ENCODE peak calls at places on chromosomes 5 and 9, in ten cellular contexts. One of them, this sample, is unnamed.

GRCh38 chr5:32173394-32174010 is 617 bp downstream of the GOLPH3 start:
- DNase-seq in Right ventricle myocardium superior: peak
- DNase-seq in SW 1271: peak
- DNase-seq in MCF 10A: peak
- DNase-seq in amniotic epithelial cell: peak
- DNase-seq in uterus: peak
- DNase-seq in naive thymus-derived CD4-positive, alpha-beta T cell: no peak
- DNase-seq in BJ: no peak
- DNase-seq in foreskin fibroblast: no peak
- DNase-seq in NAMALWA: peak
- DNase-seq in this sample: no peak

GRCh38 chr5:33049845-33050244 is 338.7 kb downstream of the NPR3 start:
- DNase-seq in Right ventricle myocardium superior: no peak
- DNase-seq in SW 1271: peak
- DNase-seq in MCF 10A: peak
- DNase-seq in amniotic epithelial cell: peak
- DNase-seq in uterus: no peak
- DNase-seq in naive thymus-derived CD4-positive, alpha-beta T cell: no peak
- DNase-seq in BJ: peak
- DNase-seq in foreskin fibroblast: peak
- DNase-seq in NAMALWA: no peak
- DNase-seq in this sample: peak

GRCh38 chr9:89120704-89121103 is 57.9 kb downstream of the SHC3 start:
- DNase-seq in Right ventricle myocardium superior: no peak
- DNase-seq in SW 1271: no peak
- DNase-seq in MCF 10A: no peak
- DNase-seq in amniotic epithelial cell: no peak
- DNase-seq in uterus: no peak
- DNase-seq in naive thymus-derived CD4-positive, alpha-beta T cell: no peak
- DNase-seq in BJ: no peak
- DNase-seq in foreskin fibroblast: no peak
- DNase-seq in NAMALWA: no peak
- DNase-seq in this sample: no peak

GRCh38 chr9:34452568-34452967 is 5.8 kb downstream of the FAM219A start:
- DNase-seq in Right ventricle myocardium superior: no peak
- DNase-seq in SW 1271: no peak
- DNase-seq in MCF 10A: no peak
- DNase-seq in amniotic epithelial cell: no peak
- DNase-seq in uterus: no peak
- DNase-seq in naive thymus-derived CD4-positive, alpha-beta T cell: no peak
- DNase-seq in BJ: no peak
- DNase-seq in foreskin fibroblast: no peak
- DNase-seq in NAMALWA: no peak
- DNase-seq in this sample: no peak

GRCh38 chr5:160155017-160155725 is 35.9 kb upstream of the PWWP2A start:
- DNase-seq in Right ventricle myocardium superior: no peak
- DNase-seq in SW 1271: no peak
- DNase-seq in MCF 10A: peak
- DNase-seq in amniotic epithelial cell: no peak
- DNase-seq in uterus: no peak
- DNase-seq in naive thymus-derived CD4-positive, alpha-beta T cell: no peak
- DNase-seq in BJ: no peak
- DNase-seq in foreskin fibroblast: peak
- DNase-seq in NAMALWA: no peak
- DNase-seq in this sample: no peak

GRCh38 chr5:172076783-172077244 is 70.4 kb upstream of the FBXW11 start:
- DNase-seq in Right ventricle myocardium superior: no peak
- DNase-seq in SW 1271: no peak
- DNase-seq in MCF 10A: no peak
- DNase-seq in amniotic epithelial cell: peak
- DNase-seq in uterus: no peak
- DNase-seq in naive thymus-derived CD4-positive, alpha-beta T cell: no peak
- DNase-seq in BJ: peak
- DNase-seq in foreskin fibroblast: peak
- DNase-seq in NAMALWA: no peak
- DNase-seq in this sample: peak

GRCh38 chr5:113357696-113358476 is 76.9 kb downstream of the TSSK1B start:
- DNase-seq in Right ventricle myocardium superior: no peak
- DNase-seq in SW 1271: no peak
- DNase-seq in MCF 10A: no peak
- DNase-seq in amniotic epithelial cell: no peak
- DNase-seq in uterus: no peak
- DNase-seq in naive thymus-derived CD4-positive, alpha-beta T cell: no peak
- DNase-seq in BJ: no peak
- DNase-seq in foreskin fibroblast: no peak
- DNase-seq in NAMALWA: no peak
- DNase-seq in this sample: no peak

GRCh38 chr9:19470981-19471650 is 62.3 kb downstream of the ACER2 start:
- DNase-seq in Right ventricle myocardium superior: no peak
- DNase-seq in SW 1271: no peak
- DNase-seq in MCF 10A: no peak
- DNase-seq in amniotic epithelial cell: peak
- DNase-seq in uterus: no peak
- DNase-seq in naive thymus-derived CD4-positive, alpha-beta T cell: no peak
- DNase-seq in BJ: no peak
- DNase-seq in foreskin fibroblast: no peak
- DNase-seq in NAMALWA: no peak
- DNase-seq in this sample: no peak

GRCh38 chr9:133591985-133592384 is 17.2 kb downstream of the FAM163B start:
- DNase-seq in Right ventricle myocardium superior: no peak
- DNase-seq in SW 1271: no peak
- DNase-seq in MCF 10A: no peak
- DNase-seq in amniotic epithelial cell: no peak
- DNase-seq in uterus: no peak
- DNase-seq in naive thymus-derived CD4-positive, alpha-beta T cell: no peak
- DNase-seq in BJ: no peak
- DNase-seq in foreskin fibroblast: no peak
- DNase-seq in NAMALWA: no peak
- DNase-seq in this sample: no peak

GRCh38 chr5:7881091-7881490 is 12.1 kb downstream of the MTRR start:
- DNase-seq in Right ventricle myocardium superior: no peak
- DNase-seq in SW 1271: no peak
- DNase-seq in MCF 10A: no peak
- DNase-seq in amniotic epithelial cell: no peak
- DNase-seq in uterus: no peak
- DNase-seq in naive thymus-derived CD4-positive, alpha-beta T cell: no peak
- DNase-seq in BJ: no peak
- DNase-seq in foreskin fibroblast: no peak
- DNase-seq in NAMALWA: peak
- DNase-seq in this sample: no peak

GRCh38 chr9:110578896-110579752 is at the start of gene SVEP1:
- DNase-seq in Right ventricle myocardium superior: peak
- DNase-seq in SW 1271: no peak
- DNase-seq in MCF 10A: peak
- DNase-seq in amniotic epithelial cell: peak
- DNase-seq in uterus: peak
- DNase-seq in naive thymus-derived CD4-positive, alpha-beta T cell: no peak
- DNase-seq in BJ: no peak
- DNase-seq in foreskin fibroblast: peak
- DNase-seq in NAMALWA: no peak
- DNase-seq in this sample: no peak

GRCh38 chr9:79425840-79426239 is 145.9 kb upstream of the TLE4 start:
- DNase-seq in Right ventricle myocardium superior: no peak
- DNase-seq in SW 1271: no peak
- DNase-seq in MCF 10A: no peak
- DNase-seq in amniotic epithelial cell: no peak
- DNase-seq in uterus: no peak
- DNase-seq in naive thymus-derived CD4-positive, alpha-beta T cell: no peak
- DNase-seq in BJ: no peak
- DNase-seq in foreskin fibroblast: no peak
- DNase-seq in NAMALWA: no peak
- DNase-seq in this sample: no peak

GRCh38 chr9:130343445-130343918 is 77.9 kb downstream of the HMCN2 start:
- DNase-seq in Right ventricle myocardium superior: no peak
- DNase-seq in SW 1271: no peak
- DNase-seq in MCF 10A: peak
- DNase-seq in amniotic epithelial cell: no peak
- DNase-seq in uterus: no peak
- DNase-seq in naive thymus-derived CD4-positive, alpha-beta T cell: peak
- DNase-seq in BJ: no peak
- DNase-seq in foreskin fibroblast: no peak
- DNase-seq in NAMALWA: peak
- DNase-seq in this sample: no peak

GRCh38 chr9:15909297-15909696 is 356.5 kb downstream of the CCDC171 start:
- DNase-seq in Right ventricle myocardium superior: no peak
- DNase-seq in SW 1271: no peak
- DNase-seq in MCF 10A: peak
- DNase-seq in amniotic epithelial cell: peak
- DNase-seq in uterus: peak
- DNase-seq in naive thymus-derived CD4-positive, alpha-beta T cell: no peak
- DNase-seq in BJ: peak
- DNase-seq in foreskin fibroblast: peak
- DNase-seq in NAMALWA: no peak
- DNase-seq in this sample: no peak

GRCh38 chr5:27450607-27451006 is 412.2 kb upstream of the CDH9 start:
- DNase-seq in Right ventricle myocardium superior: no peak
- DNase-seq in SW 1271: no peak
- DNase-seq in MCF 10A: no peak
- DNase-seq in amniotic epithelial cell: peak
- DNase-seq in uterus: no peak
- DNase-seq in naive thymus-derived CD4-positive, alpha-beta T cell: no peak
- DNase-seq in BJ: no peak
- DNase-seq in foreskin fibroblast: no peak
- DNase-seq in NAMALWA: no peak
- DNase-seq in this sample: no peak

GRCh38 chr9:126503333-126504085 is 110.2 kb upstream of the LMX1B start:
- DNase-seq in Right ventricle myocardium superior: no peak
- DNase-seq in SW 1271: no peak
- DNase-seq in MCF 10A: no peak
- DNase-seq in amniotic epithelial cell: no peak
- DNase-seq in uterus: no peak
- DNase-seq in naive thymus-derived CD4-positive, alpha-beta T cell: no peak
- DNase-seq in BJ: no peak
- DNase-seq in foreskin fibroblast: peak
- DNase-seq in NAMALWA: no peak
- DNase-seq in this sample: peak

GRCh38 chr5:79791843-79792242 is 102.2 kb downstream of the CMYA5 start:
- DNase-seq in Right ventricle myocardium superior: no peak
- DNase-seq in SW 1271: no peak
- DNase-seq in MCF 10A: no peak
- DNase-seq in amniotic epithelial cell: no peak
- DNase-seq in uterus: no peak
- DNase-seq in naive thymus-derived CD4-positive, alpha-beta T cell: no peak
- DNase-seq in BJ: no peak
- DNase-seq in foreskin fibroblast: no peak
- DNase-seq in NAMALWA: no peak
- DNase-seq in this sample: no peak

GRCh38 chr5:95641803-95642220 is 4.8 kb upstream of the RFESD start:
- DNase-seq in Right ventricle myocardium superior: no peak
- DNase-seq in SW 1271: no peak
- DNase-seq in MCF 10A: no peak
- DNase-seq in amniotic epithelial cell: peak
- DNase-seq in uterus: peak
- DNase-seq in naive thymus-derived CD4-positive, alpha-beta T cell: no peak
- DNase-seq in BJ: no peak
- DNase-seq in foreskin fibroblast: peak
- DNase-seq in NAMALWA: no peak
- DNase-seq in this sample: peak

GRCh38 chr5:110625376-110625999 is 101.0 kb downstream of the TMEM232 start:
- DNase-seq in Right ventricle myocardium superior: no peak
- DNase-seq in SW 1271: peak
- DNase-seq in MCF 10A: peak
- DNase-seq in amniotic epithelial cell: peak
- DNase-seq in uterus: no peak
- DNase-seq in naive thymus-derived CD4-positive, alpha-beta T cell: peak
- DNase-seq in BJ: peak
- DNase-seq in foreskin fibroblast: peak
- DNase-seq in NAMALWA: peak
- DNase-seq in this sample: peak